ENCODE peak calls at places on chromosomes 7 and 10, in eight cellular contexts. K, P, H, B, R, N, Q and T are unnamed samples. For H3K27me3 and H3K4me1, the result is how much of the 10 kb centered on the place peaks cover.

GRCh38 chr10:88990528-88991160 is at the start of gene FAS:
- DNase-seq in K (peak), N (peak), H (peak), B (peak), Q (peak), P (peak), R (peak), T (peak)

GRCh38 chr7:45658716-45659495 is 84.7 kb downstream of the ADCY1 start:
- DNase-seq in H (no peak), K (no peak), P (no peak), Q (no peak), N (no peak), B (no peak), R (peak), T (no peak)

GRCh38 chr7:7099584-7100014 is 82.7 kb upstream of the C1GALT1 start:
- DNase-seq in B (peak), R (peak), H (peak), Q (no peak), P (no peak), N (peak), K (peak), T (peak)

GRCh38 chr10:73076361-73077183 is 20.1 kb downstream of the P4HA1 start:
- DNase-seq in P (no peak), R (no peak), N (peak), K (peak), B (no peak), H (peak), Q (no peak), T (peak)

GRCh38 chr10:77498829-77499228 is 138.8 kb downstream of the KCNMA1 start:
- DNase-seq in K (no peak), R (no peak), N (no peak), B (no peak), H (no peak), Q (no peak), P (no peak), T (no peak)

GRCh38 chr10:6204341-6205191 is 1.8 kb downstream of the PFKFB3 start:
- DNase-seq in N (peak), K (peak), Q (peak), B (peak), R (peak), P (peak), H (peak), T (peak)

GRCh38 chr7:42932861-42933591 is 850 bp downstream of the MRPL32 start:
- DNase-seq in P (no peak), N (no peak), K (peak), H (peak), B (peak), R (no peak), Q (peak), T (peak)

GRCh38 chr7:48426331-48426965 is 255.2 kb downstream of the ABCA13 start:
- DNase-seq in H (no peak), K (no peak), P (no peak), Q (no peak), B (no peak), N (no peak), R (no peak), T (no peak)

GRCh38 chr7:54674891-54675290 is 84.1 kb downstream of the SEC61G start:
- DNase-seq in P (no peak), Q (no peak), K (no peak), R (no peak), B (no peak), H (no peak), N (no peak), T (no peak)

GRCh38 chr10:34295142-34295548 is 520.0 kb downstream of the PARD3 start:
- DNase-seq in P (no peak), B (no peak), Q (no peak), R (no peak), N (peak), H (peak), K (peak), T (no peak)

GRCh38 chr10:116287906-116288501 is 15.0 kb upstream of the GFRA1 start:
- DNase-seq in B (peak), N (no peak), H (peak), Q (peak), R (no peak), P (no peak), K (peak), T (peak)

GRCh38 chr10:77927343-77928256 is 1.0 kb upstream of the DLG5 start:
- DNase-seq in R (peak), H (peak), P (no peak), K (no peak), B (peak), N (no peak), Q (no peak), T (peak)

GRCh38 chr10:26554246-26554645 is 116.1 kb downstream of the APBB1IP start:
- DNase-seq in Q (no peak), K (no peak), N (no peak), P (no peak), B (no peak), R (no peak), H (no peak), T (no peak)

GRCh38 chr10:22476601-22477364 is 131.5 kb downstream of the SPAG6 start:
- DNase-seq in H (no peak), B (peak), Q (no peak), P (no peak), R (peak), N (no peak), K (no peak), T (peak)
- H3K27me3 ChIP-seq in H (under half), B (under half), Q (under half), P (under half), R (half or more), N (half or more), K (half or more), T (half or more)

GRCh38 chr10:132404169-132404880 is 7.3 kb downstream of the PWWP2B start:
- DNase-seq in Q (no peak), N (no peak), K (no peak), P (no peak), H (no peak), B (no peak), R (no peak), T (no peak)
- H3K4me1 ChIP-seq in Q (under half), N (under half), K (under half), P (under half), H (under half), B (under half), R (under half), T (under half)

GRCh38 chr7:133761459-133761858 is 365.7 kb upstream of the LRGUK start:
- DNase-seq in R (no peak), K (no peak), Q (no peak), P (no peak), B (no peak), H (no peak), N (no peak), T (no peak)
- H3K27me3 ChIP-seq in R (under half), K (under half), Q (under half), P (under half), B (under half), H (under half), N (under half), T (under half)

GRCh38 chr10:42490368-42490767 is 148.0 kb downstream of the ZNF33B start:
- DNase-seq in R (no peak), H (no peak), B (no peak), K (no peak), Q (no peak), N (no peak), P (no peak), T (no peak)
- H3K4me1 ChIP-seq in R (under half), H (under half), B (under half), K (under half), Q (under half), N (under half), P (under half), T (under half)

DNA sequence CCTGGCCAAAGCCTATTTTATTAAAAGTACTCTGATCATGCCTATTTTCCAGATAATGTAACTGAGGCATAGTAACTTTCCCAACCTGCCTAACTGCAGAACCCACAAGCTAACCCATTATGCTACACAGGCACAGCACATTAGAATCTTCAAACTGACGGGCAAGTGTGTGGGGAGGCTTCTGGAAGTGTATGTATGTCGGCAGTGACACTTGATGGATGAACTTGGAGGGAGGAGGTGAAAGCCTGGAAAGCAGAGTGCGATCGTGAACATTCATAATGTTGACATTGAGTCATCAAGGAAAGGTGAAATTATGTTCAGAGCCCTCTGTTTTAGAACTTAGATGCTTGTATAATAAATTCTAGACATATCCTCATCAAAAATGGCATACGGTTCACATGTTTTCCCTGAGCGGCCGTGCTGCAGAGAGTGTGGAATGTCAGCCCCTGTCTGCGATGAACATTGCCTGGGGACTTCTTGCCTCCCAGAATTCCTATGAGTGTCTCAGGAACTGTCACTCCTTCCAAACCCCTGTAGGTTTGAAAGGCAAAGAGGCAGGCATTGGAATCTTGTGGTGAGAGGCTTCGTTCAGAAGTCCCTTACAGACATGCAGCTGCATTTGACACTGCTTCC is 102.4 kb downstream of the SLIT1 start:
- DNase-seq in R (no peak), Q (no peak), P (no peak), H (no peak), K (no peak), B (no peak), N (no peak), T (no peak)
- H3K27me3 ChIP-seq in R (under half), Q (under half), P (under half), H (under half), K (under half), B (under half), N (under half), T (under half)

GRCh38 chr7:17380696-17381662 is 82.5 kb downstream of the AHR start:
- DNase-seq in K (no peak), H (peak), B (no peak), P (no peak), R (no peak), Q (no peak), N (peak), T (no peak)
- H3K4me1 ChIP-seq in K (under half), H (under half), B (under half), P (under half), R (under half), Q (under half), N (under half), T (under half)

GRCh38 chr10:117480097-117480496 is 62.4 kb upstream of the EMX2 start:
- DNase-seq in H (no peak), B (no peak), R (no peak), K (no peak), N (no peak), Q (no peak), P (no peak), T (no peak)

GRCh38 chr10:117477241-117477947 is 65.2 kb upstream of the EMX2 start:
- DNase-seq in K (no peak), B (no peak), H (no peak), R (no peak), N (no peak), Q (no peak), P (no peak), T (no peak)

GRCh38 chr10:117476281-117476680 is 66.3 kb upstream of the EMX2 start:
- DNase-seq in P (no peak), K (no peak), N (no peak), B (no peak), R (no peak), Q (no peak), H (no peak), T (no peak)

GRCh38 chr10:117476716-117477115 is 65.8 kb upstream of the EMX2 start:
- DNase-seq in B (no peak), K (no peak), R (no peak), N (no peak), H (no peak), P (no peak), Q (no peak), T (no peak)

DNA sequence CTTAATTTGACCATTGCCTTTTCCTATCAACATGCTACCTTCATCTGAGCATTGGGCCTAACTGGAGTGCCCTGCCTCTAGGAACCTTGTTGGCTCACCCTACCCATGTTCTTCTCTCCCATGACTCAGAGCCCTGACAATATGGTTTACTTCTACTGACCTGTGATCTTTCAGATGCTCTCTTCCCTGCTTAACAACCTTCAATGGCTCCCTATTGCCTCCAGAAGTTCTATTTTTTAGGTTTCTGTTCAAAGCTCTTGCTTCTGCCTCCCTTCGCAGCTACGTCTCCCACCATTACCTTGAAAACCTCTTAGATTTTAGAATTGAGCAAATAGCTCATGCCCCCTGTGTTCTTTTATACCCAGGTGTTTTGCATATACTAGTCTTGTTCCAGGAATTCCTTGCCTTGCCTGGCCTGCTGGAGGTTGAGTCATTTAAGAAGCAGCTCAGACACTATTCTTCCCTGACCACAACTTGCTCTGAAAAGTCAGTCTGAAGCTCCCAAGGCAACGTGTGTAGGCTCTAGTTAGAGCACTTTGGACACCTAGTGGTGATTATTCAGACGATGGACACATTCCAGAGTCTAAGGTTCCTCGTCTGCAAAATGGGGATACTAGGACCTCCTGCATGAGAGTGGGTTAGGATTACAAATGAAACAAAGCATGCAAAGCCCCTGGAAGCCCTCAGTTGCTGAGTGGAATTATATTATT is 64.4 kb upstream of the EMX2 start:
- DNase-seq in P (no peak), B (peak), N (peak), K (peak), Q (no peak), R (no peak), H (no peak), T (peak)
- H3K27me3 ChIP-seq in P (under half), B (under half), N (under half), K (under half), Q (under half), R (under half), H (under half), T (under half)

GRCh38 chr10:79116363-79116762 is 47.6 kb downstream of the ZMIZ1 start:
- DNase-seq in Q (no peak), R (no peak), K (no peak), P (no peak), B (no peak), H (no peak), N (no peak), T (no peak)
- H3K4me1 ChIP-seq in Q (half or more), R (under half), K (half or more), P (under half), B (under half), H (under half), N (under half), T (half or more)

DNA sequence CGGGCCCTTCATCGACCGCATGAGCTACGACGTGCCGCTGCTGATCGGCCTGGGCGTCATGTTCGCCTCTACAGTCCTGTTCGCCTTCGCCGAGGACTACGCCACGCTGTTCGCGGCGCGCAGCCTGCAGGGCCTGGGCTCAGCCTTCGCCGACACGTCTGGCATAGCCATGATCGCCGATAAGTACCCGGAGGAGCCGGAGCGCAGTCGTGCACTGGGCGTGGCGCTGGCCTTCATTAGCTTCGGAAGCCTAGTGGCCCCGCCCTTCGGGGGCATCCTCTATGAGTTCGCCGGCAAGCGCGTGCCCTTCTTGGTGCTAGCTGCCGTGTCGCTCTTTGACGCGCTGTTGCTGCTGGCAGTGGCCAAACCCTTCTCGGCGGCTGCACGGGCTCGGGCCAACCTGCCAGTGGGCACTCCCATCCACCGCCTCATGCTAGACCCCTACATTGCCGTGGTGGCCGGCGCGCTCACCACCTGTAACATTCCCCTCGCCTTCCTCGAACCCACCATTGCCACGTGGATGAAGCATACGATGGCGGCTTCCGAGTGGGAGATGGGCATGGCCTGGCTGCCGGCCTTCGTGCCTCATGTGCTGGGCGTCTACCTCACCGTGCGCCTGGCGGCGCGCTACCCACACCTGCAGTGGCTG is 1.2 kb downstream of the SLC18A3 start:
- DNase-seq in R (peak), H (no peak), N (no peak), Q (no peak), K (no peak), P (no peak), B (peak), T (no peak)
- H3K27me3 ChIP-seq in R (half or more), H (half or more), N (half or more), Q (under half), K (half or more), P (under half), B (half or more), T (half or more)